ENCODE peak calls at places on chromosomes 3 and 15, in six cellular contexts. N is A549, T is GM12878, M is K562, F is SK-N-SH, Y is HepG2. S is an unnamed sample.

GRCh38 chr3:58111513-58112184 is 99.1 kb downstream of the DNASE1L3 start:
- DNase-seq in Y (peak; percentile 84), F (no peak), T (peak; percentile 50), M (no peak), N (no peak), S (no peak)

GRCh38 chr3:130709671-130710070 is 37.0 kb downstream of the PIK3R4 start:
- DNase-seq in N (no peak), T (no peak), F (no peak), Y (no peak), M (no peak), S (no peak)

GRCh38 chr3:15633159-15633558 is 31.6 kb downstream of the BTD start:
- DNase-seq in N (no peak), T (no peak), M (no peak), Y (no peak), F (no peak), S (no peak)

GRCh38 chr3:29697989-29698388 is 417.1 kb downstream of the RBMS3 start:
- DNase-seq in M (no peak), T (no peak), F (no peak), N (no peak), Y (no peak), S (peak; percentile 58)

GRCh38 chr3:125121246-125122010 is 65.6 kb upstream of the HEG1 start:
- DNase-seq in Y (no peak), M (no peak), T (peak; percentile 60), N (no peak), F (no peak), S (no peak)

GRCh38 chr3:32817561-32818430 is at the start of gene TRIM71:
- DNase-seq in M (no peak), Y (no peak), F (peak; percentile 61), N (no peak), T (no peak), S (no peak)

GRCh38 chr3:194840661-194841514 is 155.2 kb downstream of the FAM43A start:
- DNase-seq in T (no peak), Y (peak; percentile 6), N (peak; percentile 25), F (peak; percentile 67), M (peak; percentile 18), S (peak; percentile 16)

GRCh38 chr3:153783804-153784203 is 337.4 kb upstream of the ARHGEF26 start:
- DNase-seq in T (no peak), Y (no peak), N (no peak), F (no peak), M (no peak), S (no peak)

GRCh38 chr15:80875568-80875967 is 96.4 kb downstream of the CEMIP start:
- DNase-seq in M (no peak), N (no peak), F (no peak), Y (no peak), T (no peak), S (no peak)

GRCh38 chr3:143150979-143151726 is 31.6 kb downstream of the CHST2 start:
- DNase-seq in Y (no peak), M (no peak), F (no peak), T (no peak), N (no peak), S (no peak)

GRCh38 chr3:32293908-32294307 is 55.4 kb downstream of the CMTM8 start:
- DNase-seq in F (no peak), N (no peak), T (no peak), Y (no peak), M (no peak), S (no peak)

GRCh38 chr3:37905346-37905745 is 43.7 kb downstream of the CTDSPL start:
- DNase-seq in T (no peak), M (no peak), Y (no peak), F (no peak), N (no peak), S (no peak)

GRCh38 chr3:85589145-85589544 is 630.4 kb downstream of the CADM2 start:
- DNase-seq in M (peak; percentile 4), Y (no peak), F (no peak), N (no peak), T (no peak), S (peak; percentile 7)

GRCh38 chr15:101618861-101619614 is 33.1 kb downstream of the TM2D3 start:
- DNase-seq in T (no peak), Y (no peak), M (no peak), F (no peak), N (no peak), S (no peak)

GRCh38 chr3:149646181-149646766 is 11.6 kb downstream of the WWTR1 start:
- DNase-seq in M (peak; percentile 21), F (no peak), T (no peak), Y (no peak), N (peak; percentile 41), S (peak; percentile 80)

GRCh38 chr15:94327356-94327936 is 96.1 kb downstream of the MCTP2 start:
- DNase-seq in T (no peak), N (peak; percentile 39), F (peak; percentile 50), Y (peak; percentile 29), M (peak; percentile 16), S (peak; percentile 50)

GRCh38 chr15:101318147-101318809 is 23.2 kb upstream of the SNRPA1 start:
- DNase-seq in F (no peak), Y (no peak), M (no peak), N (no peak), T (no peak), S (no peak)

GRCh38 chr3:87206070-87206469 is 21.0 kb upstream of the CHMP2B start:
- DNase-seq in Y (peak; percentile 82), M (no peak), N (peak; percentile 87), T (no peak), F (no peak), S (peak; percentile 86)

GRCh38 chr15:47817825-47818681 is 100.7 kb downstream of the SEMA6D start:
- DNase-seq in N (no peak), Y (no peak), M (no peak), F (peak; percentile 47), T (no peak), S (no peak)

GRCh38 chr15:47820047-47820779 is 102.9 kb downstream of the SEMA6D start:
- DNase-seq in N (no peak), T (no peak), F (no peak), Y (no peak), M (no peak), S (peak; percentile 25)

GRCh38 chr15:47820780-47821319 is 103.5 kb downstream of the SEMA6D start:
- DNase-seq in N (no peak), F (no peak), Y (no peak), M (no peak), T (no peak), S (peak; percentile 85)

GRCh38 chr15:47822066-47822465 is 104.8 kb downstream of the SEMA6D start:
- DNase-seq in F (no peak), N (no peak), M (no peak), T (no peak), Y (no peak), S (no peak)

GRCh38 chr15:47819158-47819557 is 101.9 kb downstream of the SEMA6D start:
- DNase-seq in M (no peak), N (no peak), Y (no peak), F (no peak), T (no peak), S (no peak)
- TF ChIP-seq RFX5 in M (no peak), N (no peak), Y (no peak), F (no peak), T (no peak), S (no peak)

GRCh38 chr3:112133606-112134334 is 722 bp upstream of the GCSAM start:
- DNase-seq in F (no peak), N (no peak), M (no peak), Y (no peak), T (no peak), S (no peak)

GRCh38 chr3:112134335-112135124 is 1.5 kb upstream of the GCSAM start:
- DNase-seq in M (no peak), F (peak; percentile 13), Y (no peak), N (no peak), T (no peak), S (no peak)

GRCh38 chr3:112136046-112136445 is 3.0 kb upstream of the GCSAM start:
- DNase-seq in T (no peak), N (no peak), Y (no peak), M (no peak), F (no peak), S (no peak)

GRCh38 chr3:112140584-112140983 is 7.5 kb upstream of the GCSAM start:
- DNase-seq in N (no peak), T (no peak), Y (no peak), M (no peak), F (no peak), S (no peak)

DNA sequence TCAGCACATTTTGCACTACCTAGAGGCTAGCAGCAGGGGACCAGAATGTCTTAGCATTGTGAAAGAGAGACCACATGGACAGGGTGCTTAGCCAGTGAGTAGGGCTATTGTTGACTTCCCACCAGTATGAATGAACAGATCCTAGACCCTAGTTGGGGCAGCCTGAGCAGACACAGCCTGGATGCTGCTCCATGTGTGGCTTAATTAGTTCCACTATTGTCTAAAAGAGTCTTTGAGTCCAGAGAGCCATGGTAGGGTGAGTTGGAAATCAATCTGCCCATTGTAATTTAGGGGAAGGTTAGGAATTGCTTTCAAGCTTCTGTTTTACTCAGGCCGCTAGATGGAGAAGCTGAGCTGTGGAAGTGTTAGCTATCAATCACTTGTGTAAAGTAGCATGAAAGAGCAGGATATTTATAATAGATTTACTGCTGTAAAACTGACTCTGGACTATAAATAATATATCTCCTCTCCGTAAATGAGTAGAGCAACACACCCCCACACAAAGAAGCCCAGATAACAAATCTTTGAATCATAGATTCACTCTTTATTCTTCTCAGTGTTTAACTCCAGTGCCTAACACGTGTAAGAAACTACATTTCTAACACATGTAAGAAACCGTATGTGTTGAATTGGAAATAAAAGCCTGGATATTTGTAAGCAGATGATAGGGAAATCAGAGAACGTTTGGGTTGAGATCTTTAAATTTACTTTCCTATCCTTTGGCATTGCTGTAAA is 4.1 kb upstream of the GCSAM start:
- DNase-seq in T (no peak), N (no peak), M (no peak), Y (peak; percentile 42), F (no peak), S (peak; percentile 34)
- TF ChIP-seq RFX5 in T (no peak), N (no peak), M (no peak), Y (no peak), F (no peak), S (no peak)

GRCh38 chr3:17951241-17951640 is 208.8 kb upstream of the TBC1D5 start:
- DNase-seq in F (no peak), Y (no peak), M (no peak), T (no peak), N (no peak), S (no peak)

GRCh38 chr3:17955411-17955810 is 213.0 kb upstream of the TBC1D5 start:
- DNase-seq in T (no peak), N (no peak), M (no peak), F (no peak), Y (no peak), S (no peak)

GRCh38 chr3:17949116-17949515 is 206.7 kb upstream of the TBC1D5 start:
- DNase-seq in M (no peak), T (no peak), F (no peak), N (no peak), Y (no peak), S (no peak)

DNA sequence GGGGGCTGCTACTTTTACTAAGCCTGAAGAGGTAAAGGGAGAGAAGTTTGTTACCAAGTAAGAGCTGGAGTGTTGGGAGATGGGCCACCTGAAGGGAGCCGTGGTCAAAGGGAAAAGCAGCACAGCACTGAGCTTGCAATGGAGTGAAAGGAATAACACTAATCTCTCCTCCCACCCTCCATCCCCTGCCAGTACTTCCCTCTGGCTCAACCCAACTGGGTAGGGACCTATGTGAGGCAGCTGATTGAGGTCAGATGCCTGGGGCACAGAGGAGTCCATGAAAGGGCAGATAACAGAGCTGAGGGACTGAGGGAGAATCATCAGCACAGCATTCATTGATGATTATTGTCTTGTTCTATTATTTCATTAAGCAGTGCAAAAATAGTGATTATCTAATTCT is 212.4 kb upstream of the TBC1D5 start:
- DNase-seq in T (no peak), Y (no peak), N (no peak), M (no peak), F (no peak), S (no peak)
- TF ChIP-seq RFX5 in T (no peak), Y (no peak), N (no peak), M (no peak), F (no peak), S (no peak)

GRCh38 chr3:2856062-2856792 is 253.9 kb downstream of the IL5RA start:
- DNase-seq in M (no peak), F (no peak), N (no peak), T (no peak), Y (no peak), S (no peak)
- TF ChIP-seq RFX5 in M (no peak), F (no peak), N (no peak), T (no peak), Y (no peak), S (no peak)

S was measured in IMR-90.